ENCODE peak calls at places on chromosomes 3 and 15, in six cellular contexts. F is endothelial cell of umbilical vein, E is WERI-Rb-1, Y is hepatocyte, L is heart left ventricle, J is PC-3. O is an unnamed sample. For H3K9me3, the result is how much of the 10 kb centered on the place peaks cover.

GRCh38 chr15:64229129-64229724 is 66.4 kb upstream of the PPIB start:
- DNase-seq in Y (no peak), J (no peak), L (no peak), E (no peak), F (no peak), O (no peak)

GRCh38 chr3:3765661-3766060 is 33.6 kb upstream of the LRRN1 start:
- DNase-seq in Y (no peak), L (no peak), J (no peak), F (no peak), E (no peak), O (no peak)

GRCh38 chr3:193869221-193870201 is 266.4 kb upstream of the HES1 start:
- DNase-seq in F (peak), E (no peak), L (peak), J (peak), Y (peak), O (no peak)

GRCh38 chr3:134312072-134312872 is 61.6 kb upstream of the RYK start:
- DNase-seq in F (no peak), J (peak), E (no peak), Y (no peak), L (no peak), O (peak)

GRCh38 chr15:101308604-101309435 is 13.8 kb upstream of the SNRPA1 start:
- DNase-seq in F (no peak), L (no peak), Y (no peak), J (no peak), E (no peak), O (no peak)

GRCh38 chr3:136377499-136377898 is 127.4 kb downstream of the PCCB start:
- DNase-seq in Y (peak), F (no peak), J (no peak), L (no peak), E (no peak), O (peak)

GRCh38 chr15:98154863-98155262 is 194.4 kb downstream of the ARRDC4 start:
- DNase-seq in E (no peak), J (peak), Y (peak), L (no peak), F (no peak), O (peak)

GRCh38 chr15:99603828-99604227 is 38.0 kb downstream of the MEF2A start:
- DNase-seq in E (no peak), J (no peak), Y (no peak), L (no peak), F (peak), O (no peak)

GRCh38 chr15:48533982-48534381 is 111.5 kb downstream of the FBN1 start:
- DNase-seq in F (no peak), L (no peak), J (no peak), Y (no peak), E (no peak), O (peak)

GRCh38 chr3:122560680-122561079 is 3.4 kb downstream of the PARP9 start:
- DNase-seq in E (peak), Y (peak), J (peak), L (peak), F (peak), O (peak)

GRCh38 chr3:131620977-131621376 is 118.2 kb upstream of the MRPL3 start:
- DNase-seq in E (no peak), J (no peak), L (no peak), F (no peak), Y (no peak), O (no peak)

GRCh38 chr15:91032919-91033803 is 10.8 kb upstream of the VPS33B start:
- DNase-seq in J (peak), F (peak), Y (peak), E (peak), L (peak), O (peak)

GRCh38 chr3:37639922-37640321 is 221.8 kb upstream of the CTDSPL start:
- DNase-seq in F (no peak), J (no peak), E (no peak), L (no peak), Y (no peak), O (no peak)

GRCh38 chr3:98855811-98856400 is 45.6 kb downstream of the DCBLD2 start:
- DNase-seq in L (no peak), F (peak), J (peak), E (no peak), Y (no peak), O (no peak)

GRCh38 chr3:18725668-18726407 is 300.7 kb upstream of the SATB1 start:
- DNase-seq in J (no peak), F (no peak), E (no peak), Y (peak), L (no peak), O (no peak)

GRCh38 chr15:40367038-40367672 is 9.1 kb downstream of the DISP2 start:
- DNase-seq in F (no peak), J (no peak), Y (no peak), L (peak), E (no peak), O (no peak)

GRCh38 chr3:192915306-192915705 is 2.4 kb downstream of the MB21D2 start:
- DNase-seq in Y (peak), J (peak), L (no peak), E (peak), F (peak), O (no peak)

GRCh38 chr3:87706176-87706575 is 352.6 kb downstream of the CGGBP1 start:
- DNase-seq in F (no peak), Y (no peak), E (no peak), J (peak), L (no peak), O (no peak)

GRCh38 chr3:79820089-79820488 is 52.3 kb upstream of the ROBO1 start:
- DNase-seq in F (no peak), Y (no peak), L (no peak), J (no peak), E (no peak), O (no peak)

GRCh38 chr3:42516443-42516842 is 14.0 kb downstream of the VIPR1 start:
- DNase-seq in F (no peak), E (no peak), L (no peak), Y (no peak), J (no peak), O (no peak)

GRCh38 chr3:4900298-4900697 is 78.9 kb upstream of the BHLHE40 start:
- DNase-seq in L (no peak), E (no peak), Y (no peak), F (no peak), J (no peak), O (no peak)

GRCh38 chr15:43067717-43068461 is 37.9 kb downstream of the UBR1 start:
- DNase-seq in L (no peak), J (peak), Y (peak), F (no peak), E (no peak), O (no peak)

GRCh38 chr3:16513141-16514020 is at the start of gene RFTN1:
- DNase-seq in J (peak), E (peak), L (peak), Y (peak), F (peak), O (peak)

GRCh38 chr15:75369897-75370581 is 1.6 kb upstream of the MAN2C1 start:
- DNase-seq in L (no peak), F (no peak), E (no peak), Y (no peak), J (no peak), O (no peak)

GRCh38 chr15:98905981-98906711 is 101.4 kb downstream of the PGPEP1L start:
- DNase-seq in F (peak), Y (no peak), J (peak), L (no peak), E (no peak), O (no peak)

GRCh38 chr15:60093273-60094067 is 89.4 kb downstream of the FOXB1 start:
- DNase-seq in Y (peak), J (no peak), E (no peak), F (no peak), L (no peak), O (no peak)

GRCh38 chr3:188469228-188469885 is 315.4 kb downstream of the LPP start:
- DNase-seq in L (no peak), Y (no peak), E (no peak), F (no peak), J (no peak), O (no peak)

GRCh38 chr3:70539908-70540307 is 227.5 kb upstream of the MDFIC2 start:
- DNase-seq in F (no peak), Y (no peak), J (no peak), L (no peak), E (no peak), O (peak)

GRCh38 chr15:44023176-44023575 is 171.9 kb downstream of the FRMD5 start:
- DNase-seq in E (no peak), Y (no peak), F (peak), L (no peak), J (peak), O (no peak)

GRCh38 chr15:67108122-67108871 is 42.9 kb downstream of the SMAD3 start:
- DNase-seq in Y (no peak), F (no peak), L (no peak), J (no peak), E (no peak), O (no peak)

GRCh38 chr3:47323431-47324277 is 40.9 kb downstream of the KLHL18 start:
- DNase-seq in F (no peak), Y (peak), L (no peak), J (peak), E (no peak), O (no peak)

GRCh38 chr3:47324278-47324865 is 41.6 kb downstream of the KLHL18 start:
- DNase-seq in Y (peak), J (peak), F (peak), E (peak), L (peak), O (peak)

GRCh38 chr3:47318921-47319320 is 36.2 kb downstream of the KLHL18 start:
- DNase-seq in J (peak), L (no peak), E (no peak), Y (no peak), F (no peak), O (no peak)

GRCh38 chr3:47315069-47315647 is 32.4 kb downstream of the KLHL18 start:
- DNase-seq in Y (no peak), J (no peak), L (peak), F (peak), E (no peak), O (no peak)

DNA sequence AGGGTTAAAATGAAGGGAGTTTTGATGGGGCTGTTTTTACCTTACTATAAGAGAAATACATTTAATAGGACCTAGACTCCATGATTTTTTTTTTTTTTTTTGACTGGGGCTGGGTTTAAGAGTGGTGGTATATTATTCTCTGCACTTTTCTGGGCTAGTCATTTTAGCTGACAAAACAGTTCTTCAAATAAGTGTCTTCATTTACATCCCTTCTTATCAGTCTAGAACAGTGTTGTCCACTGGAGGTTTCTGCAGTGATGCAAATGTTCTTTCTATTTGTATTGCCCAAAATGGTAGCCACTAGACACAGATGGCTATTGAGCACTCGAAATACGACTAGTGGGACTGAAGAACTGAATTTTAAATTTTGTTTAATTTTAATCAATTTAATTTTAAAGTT is 37.2 kb downstream of the KLHL18 start:
- DNase-seq in L (no peak), F (no peak), E (no peak), J (no peak), Y (no peak), O (no peak)
- TF ChIP-seq CTCF in L (no peak), F (no peak), E (no peak), J (no peak), Y (no peak), O (no peak)

GRCh38 chr3:149831321-149831720 is 18.3 kb downstream of the RNF13 start:
- DNase-seq in F (no peak), J (no peak), L (no peak), Y (no peak), E (no peak), O (no peak)
- H3K9me3 ChIP-seq in F (under half), J (under half), L (under half), Y (under half), E (under half), O (under half)

GRCh38 chr3:100047455-100048141 is 66.7 kb downstream of the FILIP1L start:
- DNase-seq in L (no peak), Y (peak), F (peak), E (no peak), J (peak), O (no peak)
- H3K4me3 ChIP-seq in L (peak), Y (no peak), F (no peak), E (no peak), J (peak), O (no peak)

GRCh38 chr15:57540736-57541135 is 51.0 kb upstream of the MYZAP start:
- DNase-seq in Y (no peak), L (no peak), E (no peak), F (no peak), J (no peak), O (no peak)

GRCh38 chr15:57544840-57545239 is 46.9 kb upstream of the MYZAP start:
- DNase-seq in J (no peak), F (no peak), Y (no peak), E (no peak), L (no peak), O (no peak)

GRCh38 chr15:57541271-57541670 is 50.4 kb upstream of the MYZAP start:
- DNase-seq in Y (no peak), J (no peak), F (no peak), L (no peak), E (no peak), O (no peak)

GRCh38 chr15:57541805-57542504 is 49.7 kb upstream of the MYZAP start:
- DNase-seq in F (peak), J (peak), L (peak), E (peak), Y (peak), O (peak)

GRCh38 chr15:57542505-57542817 is 49.2 kb upstream of the MYZAP start:
- DNase-seq in L (no peak), Y (no peak), J (no peak), E (no peak), F (no peak), O (no peak)
- TF ChIP-seq CTCF in L (no peak), Y (no peak), J (no peak), E (no peak), F (no peak), O (no peak)

GRCh38 chr15:49789436-49789835 is 168.6 kb downstream of the DTWD1 start:
- DNase-seq in F (no peak), E (no peak), L (no peak), Y (no peak), J (no peak), O (no peak)

DNA sequence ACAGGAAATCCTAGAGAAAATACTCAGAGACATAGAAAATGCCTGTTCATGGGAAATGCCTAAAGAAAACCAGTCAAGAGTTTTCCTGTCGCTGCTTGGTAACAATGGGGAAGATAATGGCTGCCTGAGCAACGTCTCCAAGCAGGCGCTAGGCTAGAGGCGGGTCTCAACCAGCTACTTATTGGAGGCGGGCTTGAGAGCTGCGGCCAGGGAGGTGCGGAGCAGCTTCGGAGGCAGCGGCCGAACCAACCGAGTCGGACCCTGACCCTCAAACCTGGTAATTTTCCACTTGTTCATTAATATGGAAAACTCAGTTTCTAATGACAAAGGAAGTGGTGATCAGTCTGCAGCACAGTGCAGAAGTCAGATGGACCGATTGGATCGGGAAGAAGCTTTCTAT is 173.1 kb downstream of the DTWD1 start:
- DNase-seq in L (no peak), E (no peak), Y (no peak), F (no peak), J (no peak), O (no peak)
- H3K9me3 ChIP-seq in L (under half), E (under half), Y (under half), F (under half), J (under half), O (under half)

O was measured in BE2C.